ENCODE peak calls at places on chromosomes 5 and 9, in ten cellular contexts. D, N, J, L, X, U, S, V, E and C are unnamed samples.

GRCh38 chr5:17019324-17019723 is 83.2 kb upstream of the MYO10 start:
- DNase-seq in D (no peak), N (no peak), J (no peak), L (no peak), X (no peak), U (no peak), S (no peak), V (no peak), E (no peak), C (no peak)

GRCh38 chr9:78954286-78954685 is 617.5 kb upstream of the TLE4 start:
- DNase-seq in D (no peak), N (no peak), J (no peak), L (no peak), X (no peak), U (no peak), S (no peak), V (no peak), E (no peak), C (no peak)

GRCh38 chr5:132389453-132390286 is 20.2 kb downstream of the SLC22A5 start:
- DNase-seq in D (no peak), N (no peak), J (no peak), L (no peak), X (no peak), U (no peak), S (peak), V (no peak), E (no peak), C (peak)

GRCh38 chr5:14453486-14453885 is 128.1 kb upstream of the OTULINL start:
- DNase-seq in D (no peak), N (no peak), J (no peak), L (no peak), X (no peak), U (no peak), S (no peak), V (no peak), E (no peak), C (no peak)

GRCh38 chr5:172347653-172348052 is 64.1 kb upstream of the UBTD2 start:
- DNase-seq in D (no peak), N (no peak), J (no peak), L (no peak), X (no peak), U (no peak), S (no peak), V (no peak), E (no peak), C (no peak)

GRCh38 chr5:157189223-157189622 is 8.6 kb downstream of the ITK start:
- DNase-seq in D (no peak), N (no peak), J (no peak), L (no peak), X (no peak), U (no peak), S (no peak), V (no peak), E (no peak), C (no peak)

GRCh38 chr5:123115020-123115419 is 26.0 kb downstream of the PRDM6 start:
- DNase-seq in D (no peak), N (no peak), J (no peak), L (no peak), X (no peak), U (no peak), S (no peak), V (no peak), E (no peak), C (no peak)

GRCh38 chr9:74078647-74079046 is 418.5 kb upstream of the RORB start:
- DNase-seq in D (no peak), N (no peak), J (no peak), L (no peak), X (no peak), U (no peak), S (no peak), V (no peak), E (no peak), C (no peak)

GRCh38 chr9:97405551-97405950 is 6.3 kb upstream of the TDRD7 start:
- DNase-seq in D (no peak), N (no peak), J (no peak), L (no peak), X (no peak), U (no peak), S (no peak), V (no peak), E (no peak), C (no peak)

GRCh38 chr5:54469655-54470054 is 14.2 kb downstream of the HSPB3 start:
- DNase-seq in D (no peak), N (no peak), J (no peak), L (no peak), X (no peak), U (peak), S (peak), V (peak), E (no peak), C (no peak)

GRCh38 chr5:39074009-39074886 is at the start of gene RICTOR:
- DNase-seq in D (peak), N (peak), J (peak), L (peak), X (peak), U (peak), S (peak), V (peak), E (peak), C (peak)

GRCh38 chr5:39076757-39077475 is 2.7 kb upstream of the RICTOR start:
- DNase-seq in D (no peak), N (no peak), J (no peak), L (no peak), X (no peak), U (no peak), S (no peak), V (no peak), E (no peak), C (peak)

GRCh38 chr5:39076101-39076756 is 2.0 kb upstream of the RICTOR start:
- DNase-seq in D (no peak), N (no peak), J (no peak), L (no peak), X (no peak), U (no peak), S (no peak), V (no peak), E (no peak), C (no peak)

GRCh38 chr5:39073759-39074008 is 515 bp downstream of the RICTOR start:
- DNase-seq in D (no peak), N (no peak), J (no peak), L (no peak), X (peak), U (no peak), S (no peak), V (peak), E (no peak), C (peak)

GRCh38 chr5:39072915-39073758 is 1.1 kb downstream of the RICTOR start:
- DNase-seq in D (peak), N (no peak), J (no peak), L (peak), X (no peak), U (peak), S (peak), V (peak), E (peak), C (no peak)
- TF ChIP-seq POLR2A in D (no peak), N (no peak), J (peak), L (no peak), X (no peak), U (peak), S (no peak), V (peak), E (peak), C (no peak)

GRCh38 chr5:36637101-36637500 is 30.7 kb downstream of the SLC1A3 start:
- DNase-seq in D (no peak), N (no peak), J (no peak), L (no peak), X (no peak), U (no peak), S (no peak), V (no peak), E (no peak), C (no peak)

GRCh38 chr5:36635721-36636390 is 29.4 kb downstream of the SLC1A3 start:
- DNase-seq in D (no peak), N (no peak), J (no peak), L (no peak), X (no peak), U (no peak), S (no peak), V (no peak), E (no peak), C (no peak)

GRCh38 chr5:36637516-36637915 is 31.1 kb downstream of the SLC1A3 start:
- DNase-seq in D (no peak), N (no peak), J (no peak), L (no peak), X (no peak), U (no peak), S (no peak), V (no peak), E (no peak), C (no peak)

GRCh38 chr5:36640949-36641348 is 34.5 kb downstream of the SLC1A3 start:
- DNase-seq in D (no peak), N (no peak), J (no peak), L (no peak), X (no peak), U (no peak), S (no peak), V (no peak), E (no peak), C (no peak)

DNA sequence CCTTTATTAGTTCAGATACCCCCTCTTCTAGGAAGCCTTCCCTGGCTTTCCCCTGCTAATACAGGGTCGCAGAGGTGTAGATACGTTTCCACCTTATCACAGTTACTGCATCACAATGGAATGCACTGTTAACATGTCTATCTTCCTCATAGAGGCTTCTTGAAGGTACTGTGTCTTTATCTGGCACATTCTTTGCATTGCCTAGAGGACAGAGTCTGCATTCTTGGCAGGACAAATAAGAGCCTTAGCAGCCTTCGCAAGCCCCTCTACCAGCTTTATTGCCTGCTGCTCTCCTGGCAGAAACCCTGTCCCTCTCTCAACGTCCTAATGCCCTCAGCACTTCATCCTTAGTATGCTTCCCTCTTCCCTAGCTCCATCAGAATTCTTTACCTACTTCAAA is 31.6 kb downstream of the SLC1A3 start:
- DNase-seq in D (no peak), N (no peak), J (no peak), L (no peak), X (no peak), U (no peak), S (no peak), V (no peak), E (no peak), C (no peak)
- TF ChIP-seq POLR2A in D (no peak), N (no peak), J (no peak), L (no peak), X (no peak), U (no peak), S (no peak), V (no peak), E (no peak), C (no peak)

GRCh38 chr5:65821966-65822365 is 100.0 kb downstream of the NLN start:
- DNase-seq in D (no peak), N (no peak), J (no peak), L (no peak), X (no peak), U (no peak), S (no peak), V (no peak), E (no peak), C (no peak)

GRCh38 chr5:65823820-65824445 is 101.9 kb downstream of the NLN start:
- DNase-seq in D (no peak), N (no peak), J (no peak), L (no peak), X (no peak), U (no peak), S (no peak), V (no peak), E (no peak), C (no peak)

GRCh38 chr5:65825388-65826328 is 100.7 kb upstream of the ERBIN start:
- DNase-seq in D (no peak), N (no peak), J (no peak), L (no peak), X (no peak), U (no peak), S (no peak), V (no peak), E (no peak), C (no peak)

GRCh38 chr5:65822696-65823095 is 100.7 kb downstream of the NLN start:
- DNase-seq in D (no peak), N (no peak), J (no peak), L (no peak), X (no peak), U (no peak), S (no peak), V (no peak), E (no peak), C (no peak)

DNA sequence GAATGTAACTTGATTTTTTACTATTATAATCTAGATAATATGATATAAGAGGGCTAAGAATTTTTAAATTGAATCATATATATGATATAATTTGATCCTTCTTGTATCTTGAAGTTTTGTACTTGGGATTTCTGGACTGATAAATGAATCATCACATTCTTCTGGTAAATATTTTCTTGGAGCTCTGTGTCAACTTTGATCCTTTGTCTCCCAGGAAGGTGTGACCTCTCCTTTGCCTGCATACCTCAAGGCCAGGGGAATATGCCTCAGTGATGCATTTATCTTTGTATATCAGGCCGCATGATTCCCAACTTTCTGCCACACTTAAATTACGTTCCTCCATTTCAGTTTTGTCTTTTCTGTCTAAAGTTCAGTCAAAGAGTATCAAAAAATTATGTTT is 101.2 kb downstream of the NLN start:
- DNase-seq in D (no peak), N (no peak), J (no peak), L (no peak), X (no peak), U (no peak), S (no peak), V (no peak), E (no peak), C (peak)
- TF ChIP-seq POLR2A in D (no peak), N (no peak), J (no peak), L (no peak), X (no peak), U (no peak), S (no peak), V (no peak), E (no peak), C (no peak)

DNA sequence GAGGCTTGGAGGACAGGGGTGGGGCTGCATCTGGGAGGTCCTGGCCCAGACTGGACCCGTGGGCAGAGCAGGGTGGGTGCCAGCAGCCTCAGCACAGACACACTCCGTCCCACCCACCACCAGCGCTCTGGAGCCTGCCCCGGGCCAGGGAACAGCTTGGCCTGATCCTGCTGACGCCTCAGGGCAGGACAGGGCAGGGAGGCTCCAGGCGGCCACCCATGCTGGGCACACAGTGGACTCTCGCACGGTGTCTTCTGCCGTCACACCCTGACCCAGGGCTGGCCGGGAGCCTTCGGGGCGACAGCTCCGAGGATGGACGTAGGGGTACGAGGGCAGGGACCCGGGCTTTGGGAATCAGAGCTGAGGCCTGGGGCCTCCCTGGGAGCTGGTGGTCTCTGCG is 8.2 kb upstream of the PTGDS start:
- DNase-seq in D (no peak), N (peak), J (no peak), L (peak), X (no peak), U (no peak), S (no peak), V (no peak), E (no peak), C (no peak)
- TF ChIP-seq POLR2A in D (no peak), N (no peak), J (no peak), L (no peak), X (no peak), U (no peak), S (no peak), V (no peak), E (no peak), C (no peak)

DNA sequence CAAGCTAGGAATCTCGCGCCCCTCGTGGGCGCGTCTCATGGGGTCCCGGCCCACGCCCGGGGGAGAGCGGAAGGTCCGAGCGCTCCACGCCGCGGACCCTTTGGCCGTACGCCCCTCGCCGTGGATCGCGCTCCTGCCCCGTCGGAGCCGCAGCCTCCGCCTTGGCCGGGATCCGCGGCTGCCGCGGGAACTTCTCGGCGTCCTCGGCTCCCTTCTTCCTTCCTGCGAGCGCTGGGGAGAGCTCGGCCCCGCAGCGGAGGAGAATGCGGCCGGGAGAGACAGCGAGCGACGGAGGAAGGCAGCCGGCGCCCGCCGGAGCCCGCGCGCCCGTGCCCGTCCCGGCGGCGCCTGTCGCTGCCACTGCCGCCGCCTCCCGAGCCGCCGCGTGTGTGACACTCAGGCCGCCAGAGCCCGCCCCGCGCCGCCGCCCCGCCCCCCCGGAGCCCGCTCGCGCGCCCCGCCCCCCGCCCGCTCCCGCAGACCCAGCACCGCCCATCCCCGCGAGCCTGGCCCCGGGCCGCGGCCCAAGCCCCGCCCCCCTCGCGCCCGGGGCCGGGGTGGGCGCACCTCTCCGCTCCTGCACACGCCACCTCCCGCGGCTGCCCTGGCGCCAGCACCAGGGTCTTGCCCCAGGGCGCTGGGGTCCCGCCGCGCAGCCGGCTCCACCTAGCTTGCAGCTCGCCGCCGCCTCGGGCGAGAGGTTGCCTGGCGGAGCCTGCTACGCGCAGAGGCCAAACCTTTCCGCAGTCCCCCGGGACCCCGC is at the start of gene SHB:
- DNase-seq in D (peak), N (peak), J (no peak), L (peak), X (peak), U (peak), S (peak), V (peak), E (peak), C (peak)
- TF ChIP-seq POLR2A in D (no peak), N (no peak), J (peak), L (no peak), X (no peak), U (peak), S (peak), V (no peak), E (peak), C (peak)